ENCODE peak calls at places on chromosomes 6 and 20, in four cellular contexts. O, B, F and A are unnamed samples.

GRCh38 chr20:46931699-46932098 is 37.1 kb downstream of the EYA2 start:
- DNase-seq in O (no peak), B (no peak), F (peak), A (peak)

GRCh38 chr6:161393839-161394364 is 120.0 kb upstream of the AGPAT4 start:
- DNase-seq in O (no peak), B (no peak), F (no peak), A (no peak)

GRCh38 chr6:134515976-134516375 is 198.1 kb upstream of the SGK1 start:
- DNase-seq in O (no peak), B (no peak), F (no peak), A (no peak)

GRCh38 chr20:40470313-40471260 is 218.4 kb downstream of the MAFB start:
- DNase-seq in O (no peak), B (no peak), F (no peak), A (no peak)

GRCh38 chr20:53258741-53259140 is 286.6 kb downstream of the TSHZ2 start:
- DNase-seq in O (no peak), B (no peak), F (no peak), A (no peak)

GRCh38 chr6:136249336-136249735 is 775 bp downstream of the MTFR2 start:
- DNase-seq in O (no peak), B (no peak), F (no peak), A (no peak)

GRCh38 chr6:31407699-31408098 is 4.3 kb downstream of the MICA start:
- DNase-seq in O (no peak), B (no peak), F (no peak), A (peak)

GRCh38 chr20:41526327-41526726 is 91.8 kb downstream of the CHD6 start:
- DNase-seq in O (no peak), B (no peak), F (no peak), A (no peak)

GRCh38 chr20:42018979-42019378 is 400.8 kb upstream of the CHD6 start:
- DNase-seq in O (no peak), B (no peak), F (no peak), A (no peak)

GRCh38 chr6:122604676-122605075 is 5.5 kb upstream of the PKIB start:
- DNase-seq in O (no peak), B (no peak), F (no peak), A (no peak)

GRCh38 chr6:105135056-105135455 is 44.8 kb downstream of the POPDC3 start:
- DNase-seq in O (no peak), B (no peak), F (no peak), A (no peak)

GRCh38 chr6:109455161-109455501 is 441 bp downstream of the MICAL1 start:
- DNase-seq in O (no peak), B (no peak), F (no peak), A (no peak)

GRCh38 chr6:144401736-144402733 is 116.9 kb downstream of the UTRN start:
- DNase-seq in O (no peak), B (no peak), F (no peak), A (no peak)

GRCh38 chr6:75012018-75012417 is 193.8 kb downstream of the COL12A1 start:
- DNase-seq in O (no peak), B (no peak), F (no peak), A (no peak)

GRCh38 chr6:165098165-165098564 is 211.2 kb downstream of the C6orf118 start:
- DNase-seq in O (no peak), B (no peak), F (no peak), A (no peak)
- TF ChIP-seq CTCF in O (peak), B (no peak), F (no peak), A (no peak)

GRCh38 chr20:62305765-62306431 is 3.1 kb downstream of the ADRM1 start:
- DNase-seq in O (no peak), B (no peak), F (no peak), A (no peak)

GRCh38 chr20:62306440-62307187 is 3.8 kb downstream of the ADRM1 start:
- DNase-seq in O (no peak), B (no peak), F (no peak), A (no peak)

GRCh38 chr20:62303327-62304226 is 780 bp downstream of the ADRM1 start:
- DNase-seq in O (no peak), B (peak), F (peak), A (no peak)

GRCh38 chr20:62304331-62305148 is 1.7 kb downstream of the ADRM1 start:
- DNase-seq in O (no peak), B (no peak), F (no peak), A (no peak)

DNA sequence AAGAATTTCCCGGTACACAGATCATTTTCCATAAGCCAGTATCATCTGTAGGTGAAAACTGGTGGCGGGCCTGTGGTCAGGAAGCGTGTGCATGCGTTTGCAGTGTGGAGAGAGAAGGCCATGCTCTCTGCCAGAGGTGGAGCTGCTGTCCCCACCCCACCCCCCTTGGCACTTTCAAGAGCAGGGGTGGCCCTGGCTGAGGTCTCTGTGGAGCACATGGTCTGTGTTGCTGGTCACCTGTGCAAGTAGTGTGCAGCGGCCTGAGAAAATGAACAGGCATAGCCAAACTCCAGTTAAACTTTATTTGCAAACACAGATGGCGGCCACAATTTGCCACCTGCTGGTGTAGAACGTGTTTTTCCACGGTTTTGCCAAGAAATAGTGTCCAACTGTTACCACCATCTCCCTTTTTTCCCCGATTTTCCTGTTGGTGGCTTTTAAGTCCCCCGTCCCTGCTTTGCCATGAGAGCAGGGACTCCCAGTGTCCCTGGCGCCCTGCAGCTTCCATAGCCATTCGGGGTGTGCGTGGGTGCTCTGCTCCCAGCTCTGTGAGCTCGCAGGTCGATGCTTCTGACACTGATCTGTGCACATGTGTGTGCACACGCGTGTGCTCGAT is 2.5 kb downstream of the ADRM1 start:
- DNase-seq in O (no peak), B (no peak), F (no peak), A (no peak)
- TF ChIP-seq CTCF in O (no peak), B (no peak), F (no peak), A (no peak)

DNA sequence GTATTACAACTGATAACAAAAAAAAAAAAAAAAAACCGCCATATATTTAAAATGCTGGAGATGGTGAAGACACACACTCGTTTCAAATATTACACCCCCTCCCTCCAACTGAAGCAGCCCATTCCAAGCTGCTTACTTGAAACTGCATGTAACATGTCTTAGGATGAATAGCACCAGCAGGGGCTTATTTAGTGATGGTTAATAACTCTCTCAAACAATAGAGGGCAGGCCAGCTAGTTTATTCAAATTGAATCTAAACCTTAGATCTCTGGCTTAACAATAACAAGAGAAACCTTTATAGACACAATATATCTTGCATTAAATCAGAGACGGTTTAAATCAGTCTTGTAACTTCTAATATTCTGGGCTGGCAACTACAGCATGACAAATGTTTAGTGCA is 9.3 kb upstream of the JPH2 start:
- DNase-seq in O (no peak), B (no peak), F (no peak), A (no peak)
- TF ChIP-seq CTCF in O (no peak), B (no peak), F (no peak), A (peak)

GRCh38 chr20:4663553-4663952 is 58.2 kb upstream of the PRND start:
- DNase-seq in O (no peak), B (no peak), F (no peak), A (no peak)
- TF ChIP-seq CTCF in O (no peak), B (no peak), F (no peak), A (no peak)

GRCh38 chr6:55293116-55293515 is 34.2 kb upstream of the GFRAL start:
- DNase-seq in O (no peak), B (no peak), F (no peak), A (no peak)
- TF ChIP-seq CTCF in O (peak), B (peak), F (no peak), A (peak)

DNA sequence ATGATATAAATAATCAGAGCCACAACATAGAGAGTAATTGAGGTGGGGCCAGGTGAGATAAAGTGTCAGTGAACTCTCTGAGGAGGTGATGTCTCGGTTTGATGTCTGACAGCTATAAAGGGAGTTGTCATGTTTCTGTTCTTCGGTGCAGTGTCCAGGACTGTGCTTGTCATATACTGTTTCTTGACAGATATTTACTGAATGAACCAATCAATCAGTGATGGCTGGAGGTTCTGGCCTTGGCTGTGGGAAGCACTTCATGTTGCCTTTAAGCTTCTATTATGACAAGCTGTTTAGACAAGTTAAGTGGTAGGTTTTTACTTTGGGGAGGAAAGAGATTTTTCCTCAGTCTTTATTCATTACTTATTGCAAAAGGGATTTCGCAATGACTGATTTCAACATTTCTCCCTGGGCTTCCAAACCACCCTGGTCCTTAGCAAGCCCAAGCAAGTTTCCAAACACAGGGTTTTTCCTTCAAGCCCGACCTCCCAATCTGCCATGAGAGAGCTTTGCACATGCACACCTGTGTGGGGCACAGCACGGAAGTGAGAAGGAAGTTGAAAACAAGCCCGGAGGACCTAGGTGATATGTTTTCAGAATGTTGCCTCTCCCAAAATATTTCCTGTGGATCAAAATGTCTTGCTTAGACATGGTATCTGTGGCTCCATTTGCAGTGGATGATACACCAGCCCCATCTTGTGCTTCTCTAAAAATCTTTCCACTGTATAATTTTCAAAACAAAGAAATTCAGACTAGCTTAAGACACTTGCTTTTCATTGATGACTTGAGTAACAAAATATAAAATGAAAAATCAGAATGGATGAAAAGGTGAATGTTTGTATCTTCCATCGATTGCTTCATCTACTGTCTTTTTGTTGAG is 567.3 kb upstream of the BTBD3 start:
- DNase-seq in O (peak), B (no peak), F (peak), A (peak)
- TF ChIP-seq CTCF in O (no peak), B (no peak), F (no peak), A (no peak)

GRCh38 chr6:73121421-73121993 is 103.8 kb downstream of the KHDC1L start:
- DNase-seq in O (peak), B (no peak), F (no peak), A (no peak)
- TF ChIP-seq CTCF in O (peak), B (no peak), F (no peak), A (peak)

GRCh38 chr20:61560361-61560853 is 308.3 kb downstream of the CDH4 start:
- DNase-seq in O (peak), B (no peak), F (no peak), A (no peak)
- TF ChIP-seq CTCF in O (peak), B (peak), F (no peak), A (no peak)